ENCODE peak calls at places on chromosomes 13 and 19, in nine cellular contexts. T is transverse colon; Z is fibroblast of lung; O is breast epithelium; W is CD8-positive, alpha-beta T cell; K is neural progenitor cell; M is psoas muscle; B is colonic mucosa; U is ascending aorta. S is an unnamed sample. For H3K9me3, the result is how much of the 10 kb centered on the place peaks cover.

GRCh38 chr13:21849323-21849722 is 178.4 kb downstream of the FGF9 start:
- DNase-seq in B (no peak), Z (peak), O (no peak), U (no peak), W (peak), M (no peak), T (no peak), K (peak), S (no peak)

GRCh38 chr19:27795369-27795768 is 1417.6 kb downstream of the UQCRFS1 start:
- DNase-seq in W (no peak), T (no peak), O (no peak), K (no peak), Z (no peak), U (no peak), M (no peak), B (no peak), S (no peak)

GRCh38 chr13:78632956-78633355 is 26.0 kb downstream of the OBI1 start:
- DNase-seq in W (no peak), T (no peak), Z (no peak), U (no peak), B (no peak), O (no peak), K (no peak), M (no peak), S (no peak)

GRCh38 chr13:59409211-59409610 is 754.5 kb downstream of the DIAPH3 start:
- DNase-seq in M (peak), W (no peak), B (no peak), K (peak), U (no peak), O (no peak), Z (peak), T (peak), S (no peak)

GRCh38 chr13:45335397-45336024 is 5.5 kb downstream of the TPT1 start:
- DNase-seq in T (no peak), M (no peak), B (no peak), Z (no peak), W (no peak), O (no peak), K (no peak), U (no peak), S (no peak)

GRCh38 chr13:51727634-51728274 is 76.2 kb downstream of the DHRS12 start:
- DNase-seq in T (no peak), M (no peak), O (no peak), U (no peak), K (no peak), Z (no peak), W (no peak), B (no peak), S (no peak)

GRCh38 chr13:30872195-30872594 is 33.9 kb upstream of the MEDAG start:
- DNase-seq in K (no peak), Z (no peak), U (no peak), W (no peak), M (no peak), B (no peak), O (no peak), T (no peak), S (no peak)

GRCh38 chr13:20001351-20001750 is 42.8 kb downstream of the ZMYM2 start:
- DNase-seq in W (no peak), U (no peak), T (no peak), Z (peak), K (no peak), M (no peak), O (no peak), B (no peak), S (no peak)

GRCh38 chr13:94305463-94305862 is 174.0 kb downstream of the DCT start:
- DNase-seq in K (no peak), U (no peak), T (no peak), Z (peak), M (no peak), O (no peak), W (no peak), B (no peak), S (no peak)

GRCh38 chr19:58150328-58150921 is at the start of gene ZNF329:
- DNase-seq in K (peak), T (peak), U (peak), B (peak), W (peak), Z (peak), O (peak), M (peak), S (peak)

GRCh38 chr19:58145849-58146248 is 4.7 kb downstream of the ZNF329 start:
- DNase-seq in Z (no peak), U (no peak), K (no peak), W (no peak), M (no peak), B (no peak), T (no peak), O (no peak), S (no peak)
- H3K9me3 ChIP-seq in Z (under half), U (half or more), K (under half), W (under half), M (half or more), B (under half), T (half or more), O (half or more), S (under half)

GRCh38 chr13:113058129-113058987 is 47.2 kb upstream of the F7 start:
- DNase-seq in O (no peak), M (no peak), U (no peak), K (no peak), T (no peak), Z (no peak), B (no peak), W (no peak), S (no peak)

GRCh38 chr13:113061271-113061625 is 44.3 kb upstream of the F7 start:
- DNase-seq in W (no peak), O (no peak), K (no peak), Z (no peak), U (no peak), T (no peak), B (no peak), M (no peak), S (no peak)

GRCh38 chr13:113059891-113060290 is 45.7 kb upstream of the F7 start:
- DNase-seq in Z (no peak), T (no peak), M (no peak), U (no peak), O (no peak), W (no peak), K (no peak), B (no peak), S (no peak)

GRCh38 chr13:113060557-113061270 is 44.9 kb upstream of the F7 start:
- DNase-seq in Z (no peak), K (no peak), W (no peak), M (no peak), B (no peak), O (no peak), U (no peak), T (no peak), S (no peak)

DNA sequence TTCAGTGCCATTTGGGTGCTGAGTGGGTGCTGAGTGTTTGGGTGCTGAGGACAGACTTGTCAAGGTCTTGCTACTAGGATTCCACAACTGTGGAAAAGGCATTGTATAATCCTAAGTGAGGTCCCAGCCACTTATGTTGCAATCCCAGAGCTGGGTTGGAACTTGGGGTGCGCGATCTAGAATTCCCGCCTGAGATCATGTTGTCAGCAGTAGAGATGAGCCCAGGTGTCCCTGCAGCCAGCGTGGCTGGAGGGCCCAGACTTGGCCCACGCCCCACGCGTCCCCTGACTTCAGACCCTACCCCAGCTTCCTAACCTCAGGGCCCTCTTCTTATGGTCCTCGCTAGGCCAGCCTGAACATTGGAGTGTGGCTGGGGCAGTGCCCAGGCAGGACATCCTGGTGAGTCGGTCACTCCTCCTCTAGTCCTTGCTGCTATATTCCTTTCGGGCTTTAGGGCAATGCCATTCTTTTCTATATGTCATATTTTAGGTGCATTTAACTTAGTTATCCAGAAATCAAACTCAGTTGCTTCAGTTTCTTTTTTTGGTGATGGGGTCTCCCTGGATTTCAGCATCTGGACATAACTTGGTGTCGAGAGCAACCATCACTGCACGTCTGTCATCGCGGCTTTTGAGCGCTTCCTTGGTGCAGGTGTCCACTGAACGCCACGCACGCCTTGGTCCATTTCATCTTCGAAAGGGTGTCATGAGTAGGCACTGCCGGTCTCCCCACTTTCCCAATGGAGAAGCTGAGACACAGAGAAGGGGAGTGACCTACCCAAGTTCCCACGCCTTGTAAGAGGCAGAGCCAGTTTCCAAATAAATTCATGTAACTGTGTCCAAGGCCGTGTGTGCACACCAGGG is 46.4 kb upstream of the F7 start:
- DNase-seq in M (no peak), U (no peak), K (no peak), T (no peak), W (no peak), Z (no peak), B (no peak), O (no peak), S (no peak)
- TF ChIP-seq CTCF in M (no peak), U (no peak), K (no peak), T (no peak), W (no peak), Z (no peak), B (no peak), O (no peak), S (no peak)

GRCh38 chr19:2207991-2208860 is 27.9 kb downstream of the PLEKHJ1 start:
- DNase-seq in M (peak), Z (peak), B (peak), W (peak), U (no peak), K (peak), O (no peak), T (peak), S (no peak)

GRCh38 chr19:2209408-2209807 is 26.7 kb downstream of the PLEKHJ1 start:
- DNase-seq in O (no peak), U (no peak), T (no peak), Z (no peak), M (no peak), K (no peak), B (no peak), W (no peak), S (no peak)

GRCh38 chr19:2210206-2210605 is 25.9 kb downstream of the PLEKHJ1 start:
- DNase-seq in O (no peak), M (no peak), W (no peak), K (no peak), T (no peak), U (no peak), Z (no peak), B (no peak), S (no peak)

GRCh38 chr19:2207008-2207407 is 29.1 kb downstream of the PLEKHJ1 start:
- DNase-seq in U (no peak), K (no peak), W (no peak), M (no peak), T (no peak), Z (no peak), O (no peak), B (no peak), S (no peak)

GRCh38 chr19:2208975-2209374 is 27.2 kb downstream of the PLEKHJ1 start:
- DNase-seq in B (no peak), U (no peak), K (no peak), M (no peak), O (no peak), T (no peak), Z (no peak), W (no peak), S (no peak)
- H3K27ac ChIP-seq in B (no peak), U (no peak), K (no peak), M (no peak), O (no peak), T (peak), Z (peak), W (no peak), S (no peak)

GRCh38 chr19:44346556-44346955 is 9.9 kb downstream of the ZNF112 start:
- DNase-seq in M (no peak), O (no peak), U (no peak), K (no peak), Z (no peak), B (no peak), W (no peak), T (no peak), S (no peak)
- H3K9me3 ChIP-seq in M (half or more), O (half or more), U (half or more), K (under half), Z (under half), B (under half), W (under half), T (half or more), S (under half)

GRCh38 chr19:43812259-43812658 is 10.0 kb upstream of the LYPD5 start:
- DNase-seq in W (no peak), K (no peak), M (no peak), T (no peak), U (no peak), Z (no peak), B (no peak), O (no peak), S (no peak)
- TF ChIP-seq CTCF in W (no peak), K (no peak), M (no peak), T (no peak), U (no peak), Z (no peak), B (no peak), O (no peak), S (no peak)

DNA sequence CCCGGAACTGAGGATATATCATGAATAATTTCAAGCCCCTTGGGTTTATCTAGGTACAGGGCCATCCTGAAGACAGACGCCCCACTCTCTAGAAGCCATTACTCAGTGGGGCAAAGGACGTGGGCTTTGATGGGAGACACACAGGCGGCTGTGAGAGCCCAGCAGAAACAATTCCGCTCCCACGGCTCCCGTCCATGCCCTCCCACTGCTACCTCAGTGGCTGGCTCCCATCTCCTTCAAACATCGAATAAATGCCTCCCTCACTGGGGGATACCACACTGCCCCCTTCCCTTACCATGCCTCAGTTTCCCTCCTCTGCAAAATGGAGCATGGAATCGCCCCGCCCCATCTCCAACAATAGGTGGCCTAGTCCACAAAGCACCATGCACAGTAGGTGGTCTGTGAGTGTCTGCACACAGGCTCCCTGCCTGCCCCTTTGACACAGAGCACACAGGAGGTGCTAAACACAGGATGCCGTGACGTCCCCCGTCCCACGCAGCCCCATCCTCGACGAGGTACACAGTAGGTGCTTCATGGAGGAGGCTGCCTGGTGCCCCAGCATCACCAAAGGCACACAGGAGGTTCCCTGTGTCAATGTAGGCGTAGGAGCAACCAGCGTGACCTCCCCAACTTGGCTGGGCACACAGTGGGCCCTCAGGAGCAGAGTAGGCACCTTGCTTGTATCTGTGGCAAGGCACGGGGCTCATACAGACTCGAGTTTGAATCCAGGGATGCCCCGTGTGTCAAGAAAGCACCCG is 46.0 kb downstream of the PTPRS start:
- DNase-seq in T (no peak), U (no peak), O (no peak), M (no peak), W (no peak), Z (no peak), K (peak), B (no peak), S (no peak)
- H3K27ac ChIP-seq in T (no peak), U (no peak), O (no peak), M (no peak), W (no peak), Z (no peak), K (peak), B (no peak), S (no peak)

DNA sequence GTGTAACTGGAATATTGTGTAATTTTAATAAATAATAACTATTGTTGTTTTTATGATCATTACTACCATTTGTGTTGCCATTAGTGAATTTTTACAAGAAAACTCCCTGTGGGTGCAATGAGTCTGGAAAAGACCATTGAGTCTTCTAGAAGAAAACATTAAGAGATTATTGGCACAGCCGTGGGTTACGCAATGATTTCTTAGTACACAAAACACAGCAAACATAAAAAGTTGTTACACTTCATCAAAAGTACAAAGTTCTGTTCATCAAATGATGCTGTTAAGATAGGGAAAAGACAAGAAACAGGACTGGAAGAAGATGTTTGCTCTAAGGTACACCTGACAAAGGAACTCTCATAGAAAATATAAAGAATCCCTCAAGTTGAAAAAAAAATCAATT is 41.6 kb downstream of the ZNF331 start:
- DNase-seq in B (no peak), T (no peak), O (no peak), M (no peak), K (no peak), Z (no peak), W (no peak), U (no peak), S (no peak)
- H3K9me3 ChIP-seq in B (under half), T (under half), O (under half), M (under half), K (under half), Z (under half), W (under half), U (half or more), S (half or more)

DNA sequence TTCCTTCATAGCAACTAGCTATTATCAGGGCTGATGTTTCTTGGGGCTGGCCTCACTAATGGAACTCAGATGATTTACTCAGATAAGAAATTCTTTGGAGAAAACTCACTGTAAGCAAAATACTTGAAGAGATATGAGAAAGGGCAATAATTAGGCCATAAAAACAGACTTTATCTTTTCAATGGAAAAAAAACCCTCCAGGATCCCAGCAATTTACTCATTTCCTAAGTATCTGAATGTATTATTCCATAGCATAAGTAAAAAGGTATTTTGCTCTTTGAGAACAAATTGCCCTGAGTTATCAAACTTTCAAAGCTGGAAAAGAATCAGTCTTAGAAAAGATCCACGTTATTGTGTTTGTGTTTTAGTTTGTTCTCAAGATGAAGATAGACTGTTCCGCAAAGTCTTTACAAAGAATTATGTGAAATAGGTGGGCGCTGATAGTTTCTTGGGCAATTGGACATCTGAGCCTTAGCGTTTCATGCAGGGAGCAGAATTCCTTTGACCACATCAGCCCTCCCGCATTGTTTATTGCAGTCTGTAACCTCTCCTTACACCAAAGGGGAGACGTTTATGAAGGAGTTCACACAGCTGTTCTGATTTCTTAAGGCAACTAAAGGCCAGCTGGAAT is 29.1 kb upstream of the CSNK1A1L start:
- DNase-seq in T (no peak), M (no peak), U (no peak), B (no peak), Z (peak), W (no peak), O (no peak), K (no peak), S (no peak)
- TF ChIP-seq CTCF in T (no peak), M (no peak), U (no peak), B (no peak), Z (no peak), W (no peak), O (no peak), K (no peak), S (no peak)

GRCh38 chr13:111198979-111199378 is 83.9 kb downstream of the ARHGEF7 start:
- DNase-seq in U (no peak), W (no peak), M (no peak), O (no peak), K (no peak), Z (no peak), B (no peak), T (no peak), S (no peak)
- H3K27ac ChIP-seq in U (peak), W (no peak), M (no peak), O (no peak), K (no peak), Z (no peak), B (no peak), T (no peak), S (no peak)

S was measured in CD4-positive, alpha-beta T cell.